ENCODE peak calls at places on chromosome 10, in six cellular contexts. R is mesenchymal stem cell; A is lower lobe of right lung; Z is sigmoid colon; J is psoas muscle; P is CD8-positive, alpha-beta T cell. S is an unnamed sample. For H3K36me3, the result is how much of the 10 kb centered on the place peaks cover.

GRCh38 chr10:58577394-58577793 is 64.7 kb downstream of the BICC1 start:
- DNase-seq in Z (no peak), P (no peak), R (peak), J (no peak), A (no peak), S (no peak)

GRCh38 chr10:4107328-4107851 is 322.4 kb upstream of the KLF6 start:
- DNase-seq in J (no peak), P (no peak), Z (no peak), A (no peak), R (no peak), S (no peak)

GRCh38 chr10:17817316-17817715 is 8.2 kb downstream of the MRC1 start:
- DNase-seq in P (no peak), Z (no peak), R (no peak), J (no peak), A (no peak), S (no peak)

GRCh38 chr10:126504051-126504760 is 115.9 kb upstream of the ADAM12 start:
- DNase-seq in R (peak), J (no peak), P (no peak), A (no peak), Z (no peak), S (peak)

GRCh38 chr10:122419890-122420623 is 34.4 kb upstream of the ARMS2 start:
- DNase-seq in P (no peak), J (no peak), A (no peak), Z (peak), R (no peak), S (no peak)

GRCh38 chr10:34216348-34216908 is 598.7 kb downstream of the PARD3 start:
- DNase-seq in A (no peak), R (peak), Z (no peak), J (no peak), P (no peak), S (no peak)

GRCh38 chr10:34200355-34200901 is 614.7 kb downstream of the PARD3 start:
- DNase-seq in J (no peak), R (peak), P (no peak), A (no peak), Z (no peak), S (no peak)

GRCh38 chr10:76432274-76433012 is 1001.0 kb downstream of the LRMDA start:
- DNase-seq in A (no peak), Z (peak), R (peak), P (no peak), J (peak), S (no peak)

GRCh38 chr10:104925232-104925851 is 284.3 kb downstream of the SORCS3 start:
- DNase-seq in R (no peak), J (no peak), P (no peak), A (no peak), Z (no peak), S (peak)

GRCh38 chr10:6086375-6087233 is 2.2 kb upstream of the RBM17 start:
- DNase-seq in A (peak), R (peak), J (peak), Z (peak), P (peak), S (peak)

GRCh38 chr10:87546971-87547413 is 42.3 kb downstream of the MINPP1 start:
- DNase-seq in J (no peak), A (no peak), P (no peak), R (peak), Z (no peak), S (no peak)

GRCh38 chr10:92241158-92241500 is 49.7 kb downstream of the CPEB3 start:
- DNase-seq in J (peak), Z (no peak), A (no peak), R (no peak), P (no peak), S (no peak)

GRCh38 chr10:62614389-62615157 is 189.9 kb upstream of the ADO start:
- DNase-seq in R (peak), Z (no peak), P (no peak), A (no peak), J (no peak), S (no peak)

GRCh38 chr10:94303929-94304328 is 58.8 kb downstream of the NOC3L start:
- DNase-seq in P (no peak), Z (no peak), A (no peak), R (no peak), J (no peak), S (no peak)

GRCh38 chr10:35083242-35083641 is 6.9 kb downstream of the CUL2 start:
- DNase-seq in A (no peak), J (no peak), R (no peak), Z (no peak), P (no peak), S (no peak)

GRCh38 chr10:71618176-71618575 is 101.4 kb downstream of the C10orf105 start:
- DNase-seq in P (no peak), A (no peak), J (no peak), R (no peak), Z (no peak), S (no peak)

GRCh38 chr10:71255817-71256660 is 43.7 kb downstream of the UNC5B start:
- DNase-seq in R (peak), P (no peak), J (peak), A (no peak), Z (peak), S (no peak)

GRCh38 chr10:97740613-97741012 is 3.7 kb downstream of the ZFYVE27 start:
- DNase-seq in A (no peak), P (no peak), R (no peak), Z (no peak), J (no peak), S (no peak)

GRCh38 chr10:119301397-119301796 is 94.0 kb downstream of the GRK5 start:
- DNase-seq in Z (no peak), J (no peak), P (peak), R (peak), A (no peak), S (no peak)

GRCh38 chr10:132158122-132158741 is 28.5 kb upstream of the DPYSL4 start:
- DNase-seq in R (no peak), A (no peak), J (peak), Z (no peak), P (no peak), S (no peak)

GRCh38 chr10:99526861-99527504 is 5.8 kb upstream of the NKX2-3 start:
- DNase-seq in J (no peak), A (no peak), R (no peak), Z (no peak), P (no peak), S (no peak)

GRCh38 chr10:99630991-99631390 is 10.8 kb upstream of the SLC25A28 start:
- DNase-seq in R (no peak), P (no peak), Z (no peak), A (no peak), J (no peak), S (no peak)

GRCh38 chr10:59830601-59831259 is 75.6 kb downstream of the CCDC6 start:
- DNase-seq in A (no peak), Z (no peak), R (peak), J (no peak), P (no peak), S (peak)

GRCh38 chr10:25531662-25532061 is 356.9 kb downstream of the GPR158 start:
- DNase-seq in A (no peak), Z (no peak), P (no peak), R (peak), J (no peak), S (no peak)

GRCh38 chr10:27223964-27224363 is 16.6 kb downstream of the ACBD5 start:
- DNase-seq in Z (no peak), J (no peak), A (no peak), R (peak), P (peak), S (no peak)

GRCh38 chr10:118459642-118460193 is 117.6 kb upstream of the FAM204A start:
- DNase-seq in P (peak), A (peak), J (peak), R (peak), Z (peak), S (peak)

GRCh38 chr10:123538401-123539320 is 127.5 kb upstream of the GPR26 start:
- DNase-seq in Z (no peak), P (no peak), A (no peak), R (no peak), J (no peak), S (no peak)

GRCh38 chr10:124037286-124037685 is 56.1 kb downstream of the CHST15 start:
- DNase-seq in Z (no peak), P (no peak), R (no peak), J (no peak), A (no peak), S (no peak)

GRCh38 chr10:59508296-59508695 is 145.9 kb upstream of the FAM13C start:
- DNase-seq in J (no peak), P (no peak), R (peak), Z (no peak), A (no peak), S (no peak)

GRCh38 chr10:121462955-121463354 is 135.3 kb downstream of the FGFR2 start:
- DNase-seq in P (no peak), J (no peak), Z (no peak), R (no peak), A (no peak), S (no peak)

GRCh38 chr10:4691301-4691700 is 134.7 kb upstream of the AKR1E2 start:
- DNase-seq in A (no peak), P (no peak), J (no peak), Z (no peak), R (no peak), S (no peak)

GRCh38 chr10:98321203-98321780 is 53.3 kb upstream of the LOXL4 start:
- DNase-seq in R (no peak), P (no peak), Z (no peak), A (no peak), J (no peak), S (no peak)

GRCh38 chr10:3950676-3951275 is 165.8 kb upstream of the KLF6 start:
- DNase-seq in J (no peak), Z (no peak), P (peak), R (no peak), A (no peak), S (no peak)

DNA sequence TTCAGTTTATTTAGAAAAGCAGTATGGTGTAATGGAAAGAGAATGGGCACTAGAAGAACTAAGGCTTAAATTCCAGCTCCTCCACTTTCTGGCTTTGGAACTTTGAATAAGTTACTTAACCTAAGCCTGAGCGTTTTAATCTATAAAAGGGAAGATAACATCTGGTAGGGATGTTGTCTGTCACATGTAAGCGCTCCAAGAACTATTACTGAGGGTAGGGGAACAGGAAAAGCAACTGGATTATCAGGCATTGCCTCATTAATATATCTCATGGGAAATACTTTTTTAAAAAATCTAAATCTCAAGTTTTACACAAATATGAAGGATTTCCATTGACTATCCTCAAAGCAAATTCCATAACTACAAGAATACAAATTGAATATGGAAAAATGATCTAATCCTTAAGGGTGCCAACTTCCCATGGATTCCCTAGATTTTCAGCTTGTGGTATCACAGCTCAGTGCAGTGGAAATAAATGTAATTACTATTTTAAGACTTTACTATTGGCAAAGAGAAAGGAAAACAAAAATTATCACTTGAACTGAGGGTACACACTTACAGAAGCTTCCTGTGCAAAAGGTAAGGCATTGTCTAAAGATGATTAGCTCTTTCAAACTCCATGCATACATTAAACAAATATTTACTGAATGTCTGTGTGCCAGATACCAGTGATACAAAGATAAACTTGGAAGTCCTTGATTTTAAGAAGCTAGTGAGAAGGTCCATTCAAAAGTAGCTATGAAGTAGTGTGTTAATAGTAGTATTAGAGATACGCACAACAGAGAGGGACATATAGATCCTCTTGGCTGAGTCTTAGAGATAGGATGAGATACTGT is 38.4 kb downstream of the NT5C2 start:
- DNase-seq in P (no peak), R (peak), J (no peak), Z (no peak), A (no peak), S (no peak)
- H3K36me3 ChIP-seq in P (under half), R (half or more), J (under half), Z (under half), A (under half), S (under half)

DNA sequence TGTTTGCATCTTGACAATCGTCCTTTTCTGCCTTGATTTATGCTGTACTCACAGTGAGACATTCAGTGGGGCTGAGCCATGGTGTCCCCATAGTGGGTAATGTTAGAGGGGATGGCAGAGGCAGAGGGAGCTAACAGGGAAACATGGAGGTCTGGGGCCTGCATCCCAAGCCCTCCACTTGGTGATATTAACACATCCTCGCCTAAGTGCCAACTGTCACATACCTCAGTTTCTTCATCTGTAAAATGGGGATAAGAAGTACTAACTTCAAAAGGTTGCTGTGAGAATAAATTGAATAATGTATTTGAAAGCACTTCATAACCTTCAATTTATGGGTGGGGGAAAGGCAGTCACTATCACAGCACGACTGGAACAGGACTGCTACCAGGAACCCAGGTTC is 27.8 kb downstream of the RPP38 start:
- DNase-seq in P (no peak), J (no peak), A (no peak), Z (no peak), R (no peak), S (no peak)
- H3K36me3 ChIP-seq in P (under half), J (under half), A (under half), Z (under half), R (half or more), S (under half)

GRCh38 chr10:30040597-30040996 is 18.8 kb downstream of the JCAD start:
- DNase-seq in J (no peak), R (no peak), P (no peak), A (no peak), Z (no peak), S (no peak)

GRCh38 chr10:30039988-30040387 is 19.4 kb downstream of the JCAD start:
- DNase-seq in Z (no peak), R (no peak), P (no peak), J (no peak), A (no peak), S (no peak)

GRCh38 chr10:30037620-30038336 is 21.6 kb downstream of the JCAD start:
- DNase-seq in J (no peak), Z (no peak), R (no peak), P (no peak), A (no peak), S (no peak)

GRCh38 chr10:30038961-30039536 is 20.3 kb downstream of the JCAD start:
- DNase-seq in P (no peak), R (no peak), J (no peak), A (no peak), Z (no peak), S (no peak)

DNA sequence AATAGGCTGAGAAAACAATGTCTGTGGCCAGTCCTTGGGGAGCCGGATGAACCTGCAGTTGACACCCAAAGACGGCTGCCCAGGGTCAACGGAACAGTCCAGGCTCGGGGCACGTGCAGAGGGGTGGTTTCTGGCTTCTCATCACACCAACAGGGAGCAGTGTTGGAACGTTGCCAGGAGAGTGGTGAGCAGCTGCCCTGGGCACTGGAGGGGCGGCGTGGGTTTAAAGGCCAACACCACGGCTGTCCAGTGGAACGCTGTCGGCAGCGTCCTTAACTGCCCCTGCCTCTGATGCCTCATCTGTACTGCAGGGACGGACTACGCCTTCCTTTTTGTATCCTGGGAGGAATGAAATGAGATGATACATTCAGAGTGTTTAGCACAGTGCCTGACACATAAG is 19.8 kb downstream of the JCAD start:
- DNase-seq in J (no peak), A (no peak), Z (no peak), P (no peak), R (no peak), S (no peak)
- H3K36me3 ChIP-seq in J (under half), A (under half), Z (under half), P (under half), R (half or more), S (under half)

DNA sequence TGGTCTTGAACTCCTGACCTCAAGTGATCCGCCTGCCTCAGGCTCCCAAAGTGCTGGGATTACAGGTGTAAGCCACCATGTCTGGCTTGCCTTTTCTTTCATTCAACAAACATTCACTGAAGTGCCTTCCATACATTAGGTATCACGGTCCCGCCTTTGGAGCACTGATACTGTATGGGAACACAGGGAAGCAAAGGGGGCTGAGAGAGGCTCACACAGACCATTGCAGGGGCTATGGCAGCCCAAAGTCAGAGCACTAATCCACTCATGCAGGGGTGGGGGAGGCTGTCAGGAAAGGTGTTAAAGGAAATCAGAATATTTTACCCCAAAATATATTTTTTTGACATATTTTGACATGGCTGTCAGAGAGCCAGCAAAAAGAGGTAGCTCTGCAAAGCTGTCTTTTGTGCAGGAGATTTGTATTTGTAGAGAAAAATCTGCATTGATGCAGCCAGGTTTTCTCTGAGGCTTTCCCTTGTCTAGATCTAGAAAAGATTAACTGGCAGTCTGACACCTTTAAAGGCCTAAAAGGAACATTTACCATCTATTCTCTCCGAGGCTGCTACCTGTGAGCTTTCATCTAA is 42.0 kb upstream of the PDLIM1 start:
- DNase-seq in Z (no peak), P (no peak), J (no peak), A (no peak), R (no peak), S (no peak)
- H3K36me3 ChIP-seq in Z (under half), P (under half), J (under half), A (under half), R (under half), S (under half)

GRCh38 chr10:48472670-48473069 is 132.2 kb downstream of the ARHGAP22 start:
- DNase-seq in P (no peak), R (no peak), J (no peak), A (no peak), Z (no peak), S (no peak)
- H3K36me3 ChIP-seq in P (under half), R (half or more), J (under half), A (under half), Z (under half), S (under half)

DNA sequence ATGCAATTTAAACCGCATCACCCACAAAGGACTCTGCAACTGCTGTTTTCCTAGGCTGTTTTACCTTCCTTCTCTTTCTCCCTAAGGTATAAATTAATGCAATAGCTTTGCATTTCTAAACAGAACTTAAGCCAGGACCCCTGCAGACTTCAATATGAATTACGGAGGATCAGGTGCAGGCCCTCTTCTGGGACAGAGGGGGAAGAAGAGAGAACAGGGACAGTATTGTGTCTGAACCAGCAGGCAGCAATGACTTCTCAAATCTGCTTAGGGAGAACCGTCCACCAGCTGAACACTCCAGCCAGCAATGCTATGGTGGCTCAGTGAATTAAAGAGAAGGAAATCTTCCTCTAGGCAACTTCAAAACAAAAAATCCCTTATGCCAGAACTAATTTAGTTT is 35.7 kb downstream of the POLR3A start:
- DNase-seq in Z (no peak), A (no peak), P (no peak), R (no peak), J (no peak), S (no peak)
- H3K36me3 ChIP-seq in Z (under half), A (half or more), P (under half), R (half or more), J (under half), S (under half)

GRCh38 chr10:824946-825345 is 106.6 kb downstream of the LARP4B start:
- DNase-seq in R (no peak), A (no peak), J (no peak), P (no peak), Z (no peak), S (no peak)

GRCh38 chr10:822197-822596 is 109.3 kb downstream of the LARP4B start:
- DNase-seq in P (no peak), Z (no peak), R (no peak), A (no peak), J (no peak), S (no peak)

GRCh38 chr10:824497-824896 is 107.0 kb downstream of the LARP4B start:
- DNase-seq in R (no peak), J (no peak), Z (no peak), P (no peak), A (no peak), S (no peak)

GRCh38 chr10:821322-821721 is 110.2 kb downstream of the LARP4B start:
- DNase-seq in P (no peak), R (peak), J (no peak), Z (no peak), A (no peak), S (no peak)

DNA sequence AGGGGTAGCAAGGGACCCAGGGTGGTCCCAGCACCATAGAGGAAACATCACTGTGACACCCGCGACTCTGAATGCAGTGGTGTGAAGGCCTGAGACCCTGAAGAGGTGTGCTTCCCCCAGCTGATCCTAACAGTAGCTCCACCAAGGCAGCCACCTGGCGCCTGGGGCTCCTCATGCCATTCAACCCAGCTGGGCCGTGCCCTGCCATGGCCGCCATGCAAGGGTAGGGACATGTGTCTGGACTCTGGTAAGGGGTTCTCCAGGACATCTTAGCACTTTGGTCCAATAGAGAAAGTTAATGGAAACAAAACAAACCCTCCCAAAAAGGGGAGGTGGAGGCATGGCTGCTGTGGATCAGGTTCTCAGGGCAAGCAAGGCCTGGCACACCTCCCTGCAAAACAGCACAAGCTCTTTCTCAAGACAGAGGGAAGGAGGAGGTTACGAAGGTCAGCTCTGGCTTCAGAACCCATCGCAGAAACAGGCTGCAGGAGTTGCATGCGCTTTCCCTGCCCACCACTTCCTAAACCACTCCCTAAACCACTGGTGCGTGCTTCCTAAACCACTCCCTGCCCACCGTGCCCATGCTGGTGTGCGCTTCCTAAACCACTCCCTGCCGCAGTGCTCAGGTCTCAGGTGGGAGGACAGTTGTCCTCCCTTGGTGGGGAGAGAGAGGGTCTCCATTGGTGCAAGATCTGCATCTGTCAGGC is 108.7 kb downstream of the LARP4B start:
- DNase-seq in P (no peak), A (no peak), J (no peak), Z (no peak), R (no peak), S (no peak)
- H3K36me3 ChIP-seq in P (under half), A (half or more), J (under half), Z (under half), R (half or more), S (under half)

S was measured in iPS DF 6.9.